ENCODE peak calls at places on chromosome 22, in seven cellular contexts. T is esophagus squamous epithelium; M is iPS DF 6.9; D is heart left ventricle; X is OCI-LY7; K is lower lobe of right lung; E is CD4-positive, CD25-positive, alpha-beta regulatory T cell. P is an unnamed sample. For H3K36me3, the result is how much of the 10 kb centered on the place peaks cover.

GRCh38 chr22:40950888-40951794 is at the start of gene RBX1:
- DNase-seq in T (peak), M (peak), D (peak), X (peak), K (peak), E (peak), P (peak)

GRCh38 chr22:25623851-25624250 is 59.4 kb downstream of the GRK3 start:
- DNase-seq in T (no peak), M (no peak), D (no peak), X (no peak), K (no peak), E (no peak), P (no peak)

GRCh38 chr22:50318356-50318697 is 8.5 kb downstream of the DENND6B start:
- DNase-seq in T (no peak), M (no peak), D (no peak), X (no peak), K (no peak), E (no peak), P (no peak)

GRCh38 chr22:39457047-39457545 is 284 bp downstream of the MGAT3 start:
- DNase-seq in T (no peak), M (no peak), D (no peak), X (no peak), K (no peak), E (no peak), P (no peak)

GRCh38 chr22:28917747-28918543 is 34.6 kb downstream of the ZNRF3 start:
- DNase-seq in T (no peak), M (no peak), D (peak), X (peak), K (no peak), E (no peak), P (peak)

GRCh38 chr22:21926728-21927127 is 25.9 kb downstream of the PPM1F start:
- DNase-seq in T (no peak), M (no peak), D (no peak), X (no peak), K (no peak), E (no peak), P (no peak)

GRCh38 chr22:46652930-46653331 is 32.7 kb downstream of the GRAMD4 start:
- DNase-seq in T (no peak), M (no peak), D (no peak), X (no peak), K (no peak), E (no peak), P (peak)

GRCh38 chr22:47275479-47276218 is 513.2 kb downstream of the TBC1D22A start:
- DNase-seq in T (no peak), M (no peak), D (no peak), X (no peak), K (no peak), E (no peak), P (no peak)

GRCh38 chr22:26656896-26657851 is at the start of gene MIAT:
- DNase-seq in T (no peak), M (no peak), D (no peak), X (no peak), K (peak), E (peak), P (peak)

GRCh38 chr22:40176921-40177737 is 596 bp upstream of the TNRC6B start:
- DNase-seq in T (no peak), M (no peak), D (peak), X (peak), K (no peak), E (peak), P (peak)

GRCh38 chr22:24768537-24769374 is 5.8 kb downstream of the PIWIL3 start:
- DNase-seq in T (no peak), M (no peak), D (peak), X (peak), K (peak), E (peak), P (peak)

GRCh38 chr22:48837341-48837935 is 990.2 kb downstream of the BRD1 start:
- DNase-seq in T (no peak), M (no peak), D (no peak), X (no peak), K (no peak), E (no peak), P (no peak)

GRCh38 chr22:25404923-25405853 is 159.3 kb upstream of the GRK3 start:
- DNase-seq in T (no peak), M (no peak), D (peak), X (peak), K (peak), E (peak), P (peak)

GRCh38 chr22:28505416-28506156 is 174.1 kb downstream of the TTC28 start:
- DNase-seq in T (no peak), M (no peak), D (no peak), X (no peak), K (no peak), E (no peak), P (no peak)

GRCh38 chr22:40312050-40312449 is 34.2 kb upstream of the ADSL start:
- DNase-seq in T (no peak), M (no peak), D (no peak), X (no peak), K (no peak), E (no peak), P (no peak)

GRCh38 chr22:49046546-49047305 is 780.9 kb downstream of the BRD1 start:
- DNase-seq in T (no peak), M (no peak), D (no peak), X (peak), K (no peak), E (peak), P (no peak)

GRCh38 chr22:36358533-36359171 is 29.1 kb downstream of the MYH9 start:
- DNase-seq in T (no peak), M (no peak), D (peak), X (no peak), K (no peak), E (no peak), P (no peak)

GRCh38 chr22:36359172-36359973 is 28.4 kb downstream of the MYH9 start:
- DNase-seq in T (no peak), M (no peak), D (peak), X (peak), K (no peak), E (no peak), P (no peak)

GRCh38 chr22:36362077-36362476 is 25.7 kb downstream of the MYH9 start:
- DNase-seq in T (no peak), M (no peak), D (no peak), X (no peak), K (no peak), E (no peak), P (peak)

GRCh38 chr22:36360871-36361383 is 26.8 kb downstream of the MYH9 start:
- DNase-seq in T (no peak), M (no peak), D (no peak), X (no peak), K (no peak), E (no peak), P (peak)

GRCh38 chr22:36360011-36360410 is 27.8 kb downstream of the MYH9 start:
- DNase-seq in T (no peak), M (no peak), D (no peak), X (no peak), K (no peak), E (no peak), P (no peak)
- H3K4me3 ChIP-seq in T (no peak), M (no peak), D (no peak), X (no peak), K (no peak), E (peak), P (no peak)

GRCh38 chr22:44880588-44881245 is 128.3 kb downstream of the ARHGAP8 start:
- DNase-seq in T (no peak), M (no peak), D (no peak), X (no peak), K (no peak), E (no peak), P (no peak)

GRCh38 chr22:44883011-44883421 is 126.8 kb downstream of the PHF21B start:
- DNase-seq in T (no peak), M (no peak), D (no peak), X (no peak), K (no peak), E (no peak), P (no peak)

GRCh38 chr22:44882226-44882905 is 127.4 kb downstream of the PHF21B start:
- DNase-seq in T (no peak), M (no peak), D (no peak), X (no peak), K (no peak), E (no peak), P (no peak)

GRCh38 chr22:44881246-44881600 is 128.6 kb downstream of the PHF21B start:
- DNase-seq in T (no peak), M (no peak), D (no peak), X (no peak), K (no peak), E (no peak), P (no peak)

DNA sequence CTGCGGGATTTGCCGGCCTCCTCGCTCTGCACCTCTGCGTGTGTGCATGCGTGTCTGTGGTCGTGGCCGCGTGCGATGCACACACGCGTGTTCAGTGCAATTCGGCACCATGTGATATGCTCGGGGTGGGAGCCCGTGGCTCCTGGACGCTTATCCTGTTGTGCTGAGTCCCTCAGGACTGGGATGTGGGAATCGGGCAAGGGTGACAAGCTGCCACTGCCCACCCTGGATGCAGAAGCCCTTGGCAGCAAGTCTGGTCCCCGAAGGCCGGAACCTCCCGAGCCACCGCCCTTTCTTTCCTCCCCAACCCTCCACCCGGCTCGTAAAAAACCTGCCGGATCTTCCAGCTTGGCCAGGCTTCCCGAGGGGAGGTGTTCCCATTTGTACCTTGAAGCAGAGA is 128.2 kb downstream of the PHF21B start:
- DNase-seq in T (no peak), M (no peak), D (no peak), X (no peak), K (no peak), E (no peak), P (no peak)
- H3K36me3 ChIP-seq in T (under half), M (under half), D (under half), X (under half), K (under half), E (under half), P (under half)

DNA sequence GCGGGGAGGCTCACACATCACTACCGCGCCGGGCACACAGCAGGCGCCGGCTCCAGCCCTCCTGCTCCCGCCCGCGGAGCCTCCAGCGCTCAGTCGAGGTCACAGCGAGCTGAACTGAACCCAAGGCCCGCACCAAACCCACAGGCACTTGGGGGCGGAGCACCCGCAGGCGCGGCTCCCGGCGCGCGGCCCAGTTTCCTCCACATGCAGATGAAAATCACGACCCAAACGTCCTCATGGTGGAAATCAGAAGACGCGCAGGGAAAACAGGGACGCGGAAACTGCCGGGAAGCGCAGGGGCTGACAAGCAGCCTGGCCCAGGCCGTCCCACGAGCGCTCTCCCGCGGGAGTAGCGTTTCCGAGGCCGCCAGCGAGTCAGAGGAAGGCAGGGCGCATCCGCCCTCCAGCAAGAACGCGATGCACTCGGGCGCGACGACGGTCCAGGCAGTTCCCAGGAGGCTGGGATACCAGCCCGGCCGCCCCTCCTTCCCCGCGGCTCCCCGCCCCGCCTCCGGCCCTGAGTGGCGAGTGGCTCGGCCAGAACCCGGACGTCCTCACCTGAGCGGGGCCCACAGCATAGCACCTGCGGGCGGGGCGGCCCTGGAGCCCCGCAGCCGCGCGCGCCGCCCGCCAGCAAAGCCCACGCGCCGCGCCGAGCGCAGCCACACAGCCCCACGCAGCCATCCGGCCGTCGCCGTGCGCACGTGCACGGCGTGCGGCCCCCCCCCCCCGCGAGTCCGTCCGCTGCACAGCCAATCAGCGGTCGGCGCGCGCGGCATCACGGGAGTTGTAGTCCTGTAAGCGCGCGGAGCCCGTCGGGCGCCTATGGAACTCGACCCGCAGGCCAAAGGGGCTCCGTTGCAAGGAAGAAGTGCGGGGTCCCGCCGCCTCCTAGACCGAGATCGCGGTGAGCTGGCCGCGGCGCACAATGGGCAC is at the start of gene HDHD5:
- DNase-seq in T (peak), M (no peak), D (peak), X (peak), K (peak), E (peak), P (peak)
- H3K4me3 ChIP-seq in T (peak), M (peak), D (peak), X (peak), K (peak), E (peak), P (peak)

DNA sequence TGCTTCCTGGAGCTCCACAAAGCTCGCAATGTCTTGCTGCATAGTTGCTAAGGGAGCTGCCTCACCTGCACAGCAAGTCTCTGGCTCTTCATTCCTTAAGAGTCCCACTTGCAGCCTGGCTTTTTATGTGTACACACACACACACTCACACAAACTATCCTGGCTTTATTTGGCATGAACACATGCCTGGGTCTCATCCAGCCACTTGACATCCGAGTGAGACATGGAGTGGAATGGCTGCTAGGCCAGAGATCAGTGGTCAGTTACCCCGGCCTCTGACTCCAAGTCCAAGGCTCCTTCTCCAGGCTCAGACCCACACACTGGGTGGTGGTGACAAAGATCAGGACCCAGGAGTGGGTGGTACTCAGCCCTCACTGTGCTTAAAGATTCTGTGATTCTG is 37.9 kb upstream of the CLTCL1 start:
- DNase-seq in T (no peak), M (no peak), D (no peak), X (no peak), K (no peak), E (no peak), P (no peak)
- H3K36me3 ChIP-seq in T (under half), M (under half), D (under half), X (half or more), K (under half), E (under half), P (under half)

DNA sequence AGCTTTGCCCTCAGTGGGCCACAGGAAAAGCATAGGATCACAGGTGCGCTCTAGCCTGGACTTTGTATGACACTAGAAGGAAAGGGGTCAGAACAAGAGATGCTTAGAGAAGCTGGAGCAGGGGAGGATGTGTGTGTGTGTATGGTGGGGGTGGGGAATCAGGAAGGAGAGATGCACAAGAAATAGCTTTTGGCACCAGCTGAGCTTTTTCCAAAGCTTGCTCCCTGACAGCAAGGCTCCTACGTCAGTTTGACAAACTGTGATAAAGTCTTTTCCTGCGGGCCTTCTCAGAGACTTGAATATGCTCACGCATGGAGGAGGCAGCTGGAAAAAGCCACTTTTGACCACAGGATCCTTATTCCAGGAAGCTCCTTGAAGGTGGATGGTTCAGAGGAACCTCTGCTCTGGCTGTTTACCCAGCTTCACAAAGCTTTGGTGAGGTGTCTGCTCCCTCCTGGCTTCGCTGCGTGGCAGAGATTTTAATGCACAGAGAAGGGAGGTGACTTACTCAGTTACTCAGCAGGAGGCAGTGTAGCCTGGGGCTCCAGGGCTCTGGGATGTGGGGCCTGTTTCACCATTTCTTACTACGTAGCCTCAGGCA is 3.9 kb downstream of the CDC42EP1 start:
- DNase-seq in T (no peak), M (no peak), D (no peak), X (no peak), K (no peak), E (no peak), P (no peak)
- H3K4me3 ChIP-seq in T (peak), M (no peak), D (peak), X (no peak), K (peak), E (no peak), P (no peak)

DNA sequence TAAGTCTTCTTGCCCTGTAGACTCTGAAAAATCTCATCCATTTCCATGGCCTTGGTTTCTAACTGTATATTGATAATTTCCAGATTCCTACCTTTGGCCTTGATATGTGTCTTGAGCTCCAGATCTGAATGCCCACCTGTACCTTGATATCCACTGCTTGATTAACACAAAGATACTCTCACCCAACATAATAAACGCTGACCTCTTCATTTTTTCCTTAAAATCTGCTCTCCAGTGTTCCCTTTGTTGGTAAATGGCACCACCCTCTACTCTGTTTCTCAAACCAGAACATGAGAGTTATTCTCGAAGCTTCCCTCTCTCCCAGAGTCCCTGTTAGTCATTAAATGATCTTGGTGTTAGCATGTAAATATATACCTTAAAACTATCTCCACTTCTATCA is 13.4 kb downstream of the TUG1 start:
- DNase-seq in T (no peak), M (no peak), D (no peak), X (no peak), K (no peak), E (no peak), P (no peak)
- H3K36me3 ChIP-seq in T (under half), M (under half), D (under half), X (under half), K (under half), E (under half), P (under half)

DNA sequence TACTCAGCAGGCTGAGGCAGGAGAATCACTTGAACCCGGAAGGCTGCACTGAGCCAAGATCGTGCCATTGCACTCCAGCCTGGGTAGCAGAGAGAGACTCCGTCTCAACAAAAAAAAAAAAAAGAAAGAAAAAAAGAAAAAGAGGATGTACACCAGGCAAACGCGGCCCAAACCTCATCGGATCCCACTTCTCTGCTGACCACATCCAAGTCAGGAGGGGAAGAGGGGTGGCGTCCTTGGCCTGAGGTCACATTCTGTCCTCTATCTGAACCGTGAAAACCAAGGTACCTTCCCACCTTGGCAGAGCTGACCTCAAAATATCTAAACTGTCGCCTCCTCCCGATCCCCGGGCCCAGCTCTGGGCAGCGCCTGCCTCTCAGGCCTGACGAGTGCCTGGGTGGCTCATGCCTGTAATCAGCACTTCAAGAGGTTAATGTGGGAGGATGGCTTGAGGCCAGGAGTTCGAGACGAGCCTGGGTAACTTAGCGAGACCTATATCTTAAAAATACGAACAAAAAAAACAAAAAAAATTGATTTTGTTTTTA is 25.1 kb downstream of the RGL4 start:
- DNase-seq in T (no peak), M (no peak), D (no peak), X (no peak), K (no peak), E (no peak), P (no peak)
- H3K4me3 ChIP-seq in T (peak), M (no peak), D (peak), X (peak), K (peak), E (peak), P (peak)

DNA sequence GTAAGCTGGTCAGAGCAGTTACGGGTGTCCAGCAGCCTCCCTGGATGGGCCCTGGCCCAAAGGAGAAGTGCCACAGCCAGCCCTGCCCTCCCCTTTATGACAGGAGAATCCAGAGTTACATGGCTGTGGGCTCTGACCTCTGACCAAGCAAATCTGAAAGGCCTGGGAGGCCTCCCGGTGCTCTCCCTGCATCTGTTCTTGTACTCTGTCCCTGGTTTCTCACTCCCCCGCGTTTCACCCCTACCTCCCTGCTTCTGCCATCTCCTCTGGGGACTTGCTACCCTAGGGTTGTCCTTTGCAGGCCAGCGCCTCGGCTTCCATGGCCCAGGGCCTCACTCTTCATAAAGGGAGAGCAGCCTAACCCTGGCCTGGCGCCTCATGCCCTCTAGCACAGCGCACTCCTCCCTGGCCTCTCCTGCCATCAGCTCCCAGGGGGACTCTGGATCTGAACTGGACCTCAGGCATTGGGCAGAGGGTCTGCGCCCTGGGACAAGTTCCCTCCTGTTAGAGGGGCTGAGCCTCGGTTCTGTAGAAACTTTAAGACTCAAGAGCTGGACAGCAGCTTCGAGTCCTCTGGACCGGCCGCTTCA is 10.7 kb downstream of the PICK1 start:
- DNase-seq in T (no peak), M (no peak), D (no peak), X (no peak), K (no peak), E (no peak), P (no peak)
- H3K36me3 ChIP-seq in T (under half), M (under half), D (under half), X (under half), K (half or more), E (under half), P (under half)